ENCODE peak calls at places on chromosomes 13 and 19, in six cellular contexts. L is RCC 7860, A is NCI-H1105, S is upper lobe of right lung, F is left ventricle myocardium superior, R is GM03348. Z is an unnamed sample.

GRCh38 chr19:46927106-46927505 is 66.3 kb downstream of the ARHGAP35 start:
- DNase-seq in S (no peak), F (no peak), L (no peak), R (no peak), A (no peak), Z (no peak)

GRCh38 chr19:6744381-6745288 is 5.2 kb downstream of the TRIP10 start:
- DNase-seq in L (peak; percentile 80), A (peak; percentile 24), R (peak; percentile 93), F (peak; percentile 92), S (peak; percentile 91), Z (peak; percentile 90)

GRCh38 chr13:90455861-90456260 is 891.6 kb upstream of the MIR17HG start:
- DNase-seq in A (no peak), L (no peak), S (no peak), F (no peak), R (no peak), Z (no peak)

GRCh38 chr19:13978306-13978705 is 26.0 kb downstream of the DCAF15 start:
- DNase-seq in A (peak; percentile 81), S (peak; percentile 87), F (peak; percentile 92), R (peak; percentile 57), L (no peak), Z (no peak)

GRCh38 chr13:98004107-98004506 is 50.6 kb downstream of the IPO5 start:
- DNase-seq in A (no peak), L (no peak), S (no peak), R (no peak), F (no peak), Z (no peak)

GRCh38 chr19:43634516-43634876 is 5.2 kb downstream of the CADM4 start:
- DNase-seq in R (no peak), A (no peak), L (no peak), F (no peak), S (no peak), Z (no peak)

GRCh38 chr13:75326173-75327131 is 155.5 kb downstream of the TBC1D4 start:
- DNase-seq in A (no peak), S (no peak), R (no peak), F (no peak), L (no peak), Z (no peak)

GRCh38 chr19:44720945-44721344 is 22.0 kb downstream of the CEACAM16 start:
- DNase-seq in A (no peak), S (no peak), L (no peak), R (no peak), F (no peak), Z (no peak)

GRCh38 chr13:109154546-109154945 is 525.1 kb downstream of the MYO16 start:
- DNase-seq in F (no peak), S (no peak), L (no peak), A (no peak), R (no peak), Z (no peak)

GRCh38 chr19:48745208-48745995 is 1.3 kb downstream of the IZUMO1 start:
- DNase-seq in A (no peak), S (no peak), L (peak; percentile 4), F (peak; percentile 60), R (peak; percentile 78), Z (no peak)

GRCh38 chr19:15622991-15623390 is 8.0 kb downstream of the CYP4F8 start:
- DNase-seq in A (no peak), R (no peak), F (no peak), S (no peak), L (no peak), Z (no peak)

GRCh38 chr13:25037057-25037813 is 58.7 kb upstream of the PABPC3 start:
- DNase-seq in A (peak; percentile 31), F (no peak), R (peak; percentile 71), S (no peak), L (peak; percentile 26), Z (peak; percentile 23)

GRCh38 chr13:36157475-36157874 is 26.3 kb upstream of the DCLK1 start:
- DNase-seq in S (no peak), R (no peak), L (no peak), F (no peak), A (no peak), Z (no peak)

GRCh38 chr13:44259045-44260042 is 114.3 kb upstream of the SERP2 start:
- DNase-seq in S (peak; percentile 74), A (no peak), F (no peak), L (peak; percentile 56), R (no peak), Z (no peak)